ENCODE peak calls at places on chromosomes 3 and 15, in five cellular contexts. One of them, this sample, is unnamed.

GRCh38 chr15:84798436-84798946 is 18.7 kb upstream of the ALPK3 start:
- DNase-seq in mesendoderm: no peak
- DNase-seq in H9: no peak
- DNase-seq in neuronal stem cell: no peak
- DNase-seq in IMR-90: no peak
- DNase-seq in this sample: no peak

GRCh38 chr3:143974181-143974876 is 2.7 kb downstream of the DIPK2A start:
- DNase-seq in mesendoderm: no peak
- DNase-seq in H9: no peak
- DNase-seq in neuronal stem cell: no peak
- DNase-seq in IMR-90: no peak
- DNase-seq in this sample: no peak

GRCh38 chr3:45381168-45381852 is 7.1 kb upstream of the LARS2 start:
- DNase-seq in mesendoderm: peak
- DNase-seq in H9: no peak
- DNase-seq in neuronal stem cell: no peak
- DNase-seq in IMR-90: no peak
- DNase-seq in this sample: no peak

GRCh38 chr15:45126535-45127158 is 3.0 kb downstream of the DUOXA1 start:
- DNase-seq in mesendoderm: no peak
- DNase-seq in H9: no peak
- DNase-seq in neuronal stem cell: no peak
- DNase-seq in IMR-90: peak
- DNase-seq in this sample: peak

GRCh38 chr3:130839815-130840214 is 54.1 kb upstream of the ATP2C1 start:
- DNase-seq in mesendoderm: peak
- DNase-seq in H9: peak
- DNase-seq in neuronal stem cell: no peak
- DNase-seq in IMR-90: no peak
- DNase-seq in this sample: no peak

GRCh38 chr3:185397676-185398075 is 34.7 kb downstream of the MAP3K13 start:
- DNase-seq in mesendoderm: no peak
- DNase-seq in H9: no peak
- DNase-seq in neuronal stem cell: no peak
- DNase-seq in IMR-90: no peak
- DNase-seq in this sample: no peak

GRCh38 chr3:189739396-189739795 is 108.2 kb downstream of the TP63 start:
- DNase-seq in mesendoderm: peak
- DNase-seq in H9: no peak
- DNase-seq in neuronal stem cell: no peak
- DNase-seq in IMR-90: no peak
- DNase-seq in this sample: no peak

GRCh38 chr3:45100998-45101407 is 45.2 kb downstream of the CDCP1 start:
- DNase-seq in mesendoderm: no peak
- DNase-seq in H9: no peak
- DNase-seq in neuronal stem cell: no peak
- DNase-seq in IMR-90: peak
- DNase-seq in this sample: no peak

GRCh38 chr3:71495708-71496472 is 87.6 kb downstream of the FOXP1 start:
- DNase-seq in mesendoderm: peak
- DNase-seq in H9: peak
- DNase-seq in neuronal stem cell: no peak
- DNase-seq in IMR-90: peak
- DNase-seq in this sample: peak

GRCh38 chr15:63504247-63504978 is at the start of gene USP3:
- DNase-seq in mesendoderm: peak
- DNase-seq in H9: peak
- DNase-seq in neuronal stem cell: peak
- DNase-seq in IMR-90: peak
- DNase-seq in this sample: peak
- H4K8ac ChIP-seq in mesendoderm: no peak
- H4K8ac ChIP-seq in H9: no peak
- H4K8ac ChIP-seq in neuronal stem cell: no peak
- H4K8ac ChIP-seq in IMR-90: peak
- H4K8ac ChIP-seq in this sample: peak

GRCh38 chr3:25182794-25183193 is 245.3 kb upstream of the RARB start:
- DNase-seq in mesendoderm: no peak
- DNase-seq in H9: no peak
- DNase-seq in neuronal stem cell: no peak
- DNase-seq in IMR-90: no peak
- DNase-seq in this sample: no peak
- H4K8ac ChIP-seq in mesendoderm: no peak
- H4K8ac ChIP-seq in H9: no peak
- H4K8ac ChIP-seq in neuronal stem cell: no peak
- H4K8ac ChIP-seq in IMR-90: no peak
- H4K8ac ChIP-seq in this sample: no peak

GRCh38 chr15:100350434-100351226 is 8.9 kb upstream of the ADAMTS17 start:
- DNase-seq in mesendoderm: no peak
- DNase-seq in H9: no peak
- DNase-seq in neuronal stem cell: no peak
- DNase-seq in IMR-90: peak
- DNase-seq in this sample: peak

GRCh38 chr15:100349321-100349695 is 7.5 kb upstream of the ADAMTS17 start:
- DNase-seq in mesendoderm: no peak
- DNase-seq in H9: no peak
- DNase-seq in neuronal stem cell: no peak
- DNase-seq in IMR-90: no peak
- DNase-seq in this sample: no peak

GRCh38 chr15:100348578-100348977 is 6.8 kb upstream of the ADAMTS17 start:
- DNase-seq in mesendoderm: peak
- DNase-seq in H9: no peak
- DNase-seq in neuronal stem cell: no peak
- DNase-seq in IMR-90: no peak
- DNase-seq in this sample: peak

GRCh38 chr15:100346866-100347512 is 5.2 kb upstream of the ADAMTS17 start:
- DNase-seq in mesendoderm: no peak
- DNase-seq in H9: no peak
- DNase-seq in neuronal stem cell: no peak
- DNase-seq in IMR-90: no peak
- DNase-seq in this sample: no peak

DNA sequence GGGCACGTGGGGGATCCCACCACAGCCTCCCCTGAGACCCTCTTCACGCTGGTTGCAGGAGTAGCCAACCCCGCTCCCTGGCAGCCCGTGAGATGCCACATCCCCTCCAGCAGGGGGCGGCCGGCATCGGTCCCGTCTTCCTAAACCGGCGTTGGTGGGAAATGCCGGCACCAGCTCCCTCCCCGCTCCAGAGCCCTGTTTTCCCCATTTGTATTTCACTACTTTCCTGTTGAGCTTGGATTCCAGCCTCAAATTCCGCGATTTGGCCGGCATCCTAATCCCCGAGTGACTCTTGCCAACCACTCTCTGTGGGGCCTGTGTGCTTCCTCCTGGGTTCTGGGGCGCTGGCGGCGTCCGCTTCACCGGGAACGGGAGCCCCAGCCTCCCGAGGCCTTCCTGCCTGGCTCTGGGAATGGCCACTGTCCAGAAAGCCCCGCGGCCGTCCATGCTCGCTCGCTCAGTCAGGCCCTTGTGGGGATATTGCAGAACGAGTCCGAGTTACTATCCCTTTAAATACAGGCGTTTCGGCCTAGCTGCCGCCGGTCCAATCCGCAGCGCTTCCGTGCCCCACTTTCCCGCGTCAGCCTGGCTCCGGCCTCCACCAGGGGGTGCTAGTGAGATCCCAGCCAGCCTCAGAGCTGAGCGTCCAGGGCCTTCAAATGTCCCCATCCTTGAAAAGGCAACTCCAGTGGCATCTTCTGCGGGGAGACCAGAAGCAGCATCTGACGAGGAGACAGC is 8.1 kb upstream of the ADAMTS17 start:
- DNase-seq in mesendoderm: peak
- DNase-seq in H9: peak
- DNase-seq in neuronal stem cell: peak
- DNase-seq in IMR-90: peak
- DNase-seq in this sample: no peak
- H4K8ac ChIP-seq in mesendoderm: no peak
- H4K8ac ChIP-seq in H9: no peak
- H4K8ac ChIP-seq in neuronal stem cell: no peak
- H4K8ac ChIP-seq in IMR-90: no peak
- H4K8ac ChIP-seq in this sample: peak

GRCh38 chr3:128173241-128173640 is 20.0 kb downstream of the EEFSEC start:
- DNase-seq in mesendoderm: no peak
- DNase-seq in H9: no peak
- DNase-seq in neuronal stem cell: no peak
- DNase-seq in IMR-90: no peak
- DNase-seq in this sample: peak

GRCh38 chr3:128175768-128176167 is 22.5 kb downstream of the EEFSEC start:
- DNase-seq in mesendoderm: no peak
- DNase-seq in H9: no peak
- DNase-seq in neuronal stem cell: no peak
- DNase-seq in IMR-90: no peak
- DNase-seq in this sample: no peak

GRCh38 chr3:128173849-128174248 is 20.6 kb downstream of the EEFSEC start:
- DNase-seq in mesendoderm: peak
- DNase-seq in H9: peak
- DNase-seq in neuronal stem cell: no peak
- DNase-seq in IMR-90: no peak
- DNase-seq in this sample: peak

GRCh38 chr3:128176270-128176831 is 23.1 kb downstream of the EEFSEC start:
- DNase-seq in mesendoderm: no peak
- DNase-seq in H9: no peak
- DNase-seq in neuronal stem cell: no peak
- DNase-seq in IMR-90: no peak
- DNase-seq in this sample: no peak

GRCh38 chr3:128174645-128175590 is 21.6 kb downstream of the EEFSEC start:
- DNase-seq in mesendoderm: no peak
- DNase-seq in H9: no peak
- DNase-seq in neuronal stem cell: no peak
- DNase-seq in IMR-90: no peak
- DNase-seq in this sample: peak
- H4K8ac ChIP-seq in mesendoderm: no peak
- H4K8ac ChIP-seq in H9: no peak
- H4K8ac ChIP-seq in neuronal stem cell: no peak
- H4K8ac ChIP-seq in IMR-90: no peak
- H4K8ac ChIP-seq in this sample: no peak

GRCh38 chr3:184314363-184314699 is at the start of gene EIF4G1:
- DNase-seq in mesendoderm: peak
- DNase-seq in H9: peak
- DNase-seq in neuronal stem cell: peak
- DNase-seq in IMR-90: peak
- DNase-seq in this sample: peak

GRCh38 chr3:184316792-184317191 is 2.4 kb downstream of the EIF4G1 start:
- DNase-seq in mesendoderm: no peak
- DNase-seq in H9: no peak
- DNase-seq in neuronal stem cell: no peak
- DNase-seq in IMR-90: no peak
- DNase-seq in this sample: no peak

GRCh38 chr3:184314700-184315505 is 497 bp downstream of the EIF4G1 start:
- DNase-seq in mesendoderm: peak
- DNase-seq in H9: no peak
- DNase-seq in neuronal stem cell: peak
- DNase-seq in IMR-90: peak
- DNase-seq in this sample: peak

GRCh38 chr3:184315871-184316661 is 1.7 kb downstream of the EIF4G1 start:
- DNase-seq in mesendoderm: no peak
- DNase-seq in H9: no peak
- DNase-seq in neuronal stem cell: no peak
- DNase-seq in IMR-90: peak
- DNase-seq in this sample: no peak

GRCh38 chr3:184315506-184315867 is 1.1 kb downstream of the EIF4G1 start:
- DNase-seq in mesendoderm: no peak
- DNase-seq in H9: no peak
- DNase-seq in neuronal stem cell: no peak
- DNase-seq in IMR-90: no peak
- DNase-seq in this sample: no peak
- H4K8ac ChIP-seq in mesendoderm: no peak
- H4K8ac ChIP-seq in H9: no peak
- H4K8ac ChIP-seq in neuronal stem cell: no peak
- H4K8ac ChIP-seq in IMR-90: peak
- H4K8ac ChIP-seq in this sample: peak

GRCh38 chr3:196339044-196339443 is 856 bp upstream of the TM4SF19 start:
- DNase-seq in mesendoderm: no peak
- DNase-seq in H9: no peak
- DNase-seq in neuronal stem cell: no peak
- DNase-seq in IMR-90: no peak
- DNase-seq in this sample: no peak
- H4K8ac ChIP-seq in mesendoderm: no peak
- H4K8ac ChIP-seq in H9: no peak
- H4K8ac ChIP-seq in neuronal stem cell: no peak
- H4K8ac ChIP-seq in IMR-90: no peak
- H4K8ac ChIP-seq in this sample: no peak

This sample was measured in trophoblast cell.